ENCODE peak calls at places on chromosomes 6 and 20, in five cellular contexts. One of them, this sample, is unnamed.

GRCh38 chr6:35089935-35090505 is 51.1 kb downstream of the TCP11 start:
- DNase-seq in GM12891: peak
- DNase-seq in K562: no peak
- DNase-seq in transverse colon: no peak
- DNase-seq in HCT116: no peak
- DNase-seq in this sample: no peak

GRCh38 chr6:104540743-104541142 is 319.0 kb downstream of the HACE1 start:
- DNase-seq in GM12891: no peak
- DNase-seq in K562: no peak
- DNase-seq in transverse colon: no peak
- DNase-seq in HCT116: no peak
- DNase-seq in this sample: no peak

GRCh38 chr20:58852559-58853271 is at the start of gene GNAS:
- DNase-seq in GM12891: no peak
- DNase-seq in K562: peak
- DNase-seq in transverse colon: peak
- DNase-seq in HCT116: no peak
- DNase-seq in this sample: no peak

GRCh38 chr6:3033652-3034051 is 34.0 kb downstream of the NQO2 start:
- DNase-seq in GM12891: no peak
- DNase-seq in K562: no peak
- DNase-seq in transverse colon: no peak
- DNase-seq in HCT116: no peak
- DNase-seq in this sample: no peak

GRCh38 chr6:111201764-111202163 is 114.5 kb downstream of the SLC16A10 start:
- DNase-seq in GM12891: no peak
- DNase-seq in K562: no peak
- DNase-seq in transverse colon: no peak
- DNase-seq in HCT116: no peak
- DNase-seq in this sample: no peak

GRCh38 chr20:56439784-56440291 is 27.8 kb downstream of the CASS4 start:
- DNase-seq in GM12891: no peak
- DNase-seq in K562: no peak
- DNase-seq in transverse colon: peak
- DNase-seq in HCT116: no peak
- DNase-seq in this sample: no peak

GRCh38 chr20:35871311-35871771 is 83.0 kb downstream of the SCAND1 start:
- DNase-seq in GM12891: no peak
- DNase-seq in K562: no peak
- DNase-seq in transverse colon: peak
- DNase-seq in HCT116: no peak
- DNase-seq in this sample: no peak

GRCh38 chr6:106155219-106155830 is 69.2 kb downstream of the PRDM1 start:
- DNase-seq in GM12891: no peak
- DNase-seq in K562: peak
- DNase-seq in transverse colon: no peak
- DNase-seq in HCT116: no peak
- DNase-seq in this sample: no peak

GRCh38 chr20:51447097-51447764 is 95.3 kb downstream of the NFATC2 start:
- DNase-seq in GM12891: no peak
- DNase-seq in K562: no peak
- DNase-seq in transverse colon: peak
- DNase-seq in HCT116: peak
- DNase-seq in this sample: no peak

GRCh38 chr20:45328451-45328850 is 19.8 kb downstream of the SDC4 start:
- DNase-seq in GM12891: no peak
- DNase-seq in K562: no peak
- DNase-seq in transverse colon: no peak
- DNase-seq in HCT116: no peak
- DNase-seq in this sample: no peak

GRCh38 chr6:135274561-135275293 is 93.6 kb downstream of the MYB start:
- DNase-seq in GM12891: no peak
- DNase-seq in K562: no peak
- DNase-seq in transverse colon: no peak
- DNase-seq in HCT116: no peak
- DNase-seq in this sample: no peak

GRCh38 chr6:95325858-95326257 is 251.5 kb upstream of the MANEA start:
- DNase-seq in GM12891: no peak
- DNase-seq in K562: no peak
- DNase-seq in transverse colon: no peak
- DNase-seq in HCT116: no peak
- DNase-seq in this sample: no peak

GRCh38 chr20:58625585-58625984 is 25.5 kb upstream of the STX16 start:
- DNase-seq in GM12891: no peak
- DNase-seq in K562: no peak
- DNase-seq in transverse colon: no peak
- DNase-seq in HCT116: no peak
- DNase-seq in this sample: no peak

GRCh38 chr6:80503660-80504059 is 397.2 kb downstream of the BCKDHB start:
- DNase-seq in GM12891: no peak
- DNase-seq in K562: no peak
- DNase-seq in transverse colon: no peak
- DNase-seq in HCT116: no peak
- DNase-seq in this sample: no peak

GRCh38 chr20:41232971-41233926 is 84.3 kb downstream of the ZHX3 start:
- DNase-seq in GM12891: no peak
- DNase-seq in K562: no peak
- DNase-seq in transverse colon: no peak
- DNase-seq in HCT116: no peak
- DNase-seq in this sample: no peak

GRCh38 chr6:170092826-170093225 is 198.1 kb downstream of the DLL1 start:
- DNase-seq in GM12891: no peak
- DNase-seq in K562: no peak
- DNase-seq in transverse colon: no peak
- DNase-seq in HCT116: no peak
- DNase-seq in this sample: no peak

GRCh38 chr6:41073203-41073967 is 611 bp downstream of the NFYA start:
- DNase-seq in GM12891: peak
- DNase-seq in K562: peak
- DNase-seq in transverse colon: peak
- DNase-seq in HCT116: peak
- DNase-seq in this sample: peak

GRCh38 chr20:43958626-43959025 is 44.0 kb downstream of the TOX2 start:
- DNase-seq in GM12891: no peak
- DNase-seq in K562: no peak
- DNase-seq in transverse colon: no peak
- DNase-seq in HCT116: no peak
- DNase-seq in this sample: no peak

GRCh38 chr6:149166747-149167146 is 150.8 kb upstream of the TAB2 start:
- DNase-seq in GM12891: no peak
- DNase-seq in K562: no peak
- DNase-seq in transverse colon: no peak
- DNase-seq in HCT116: no peak
- DNase-seq in this sample: no peak

GRCh38 chr6:27582928-27583725 is 110.2 kb upstream of the ZNF184 start:
- DNase-seq in GM12891: no peak
- DNase-seq in K562: peak
- DNase-seq in transverse colon: no peak
- DNase-seq in HCT116: no peak
- DNase-seq in this sample: no peak

GRCh38 chr6:87029711-87030314 is 65.1 kb downstream of the CGA start:
- DNase-seq in GM12891: no peak
- DNase-seq in K562: peak
- DNase-seq in transverse colon: no peak
- DNase-seq in HCT116: peak
- DNase-seq in this sample: no peak

GRCh38 chr6:28351493-28351925 is 1.8 kb downstream of the ZKSCAN3 start:
- DNase-seq in GM12891: no peak
- DNase-seq in K562: no peak
- DNase-seq in transverse colon: no peak
- DNase-seq in HCT116: no peak
- DNase-seq in this sample: no peak

GRCh38 chr6:29017428-29017802 is 12.3 kb upstream of the ZNF311 start:
- DNase-seq in GM12891: no peak
- DNase-seq in K562: no peak
- DNase-seq in transverse colon: no peak
- DNase-seq in HCT116: no peak
- DNase-seq in this sample: no peak

GRCh38 chr6:136517002-136517401 is 33.2 kb downstream of the MAP7 start:
- DNase-seq in GM12891: no peak
- DNase-seq in K562: no peak
- DNase-seq in transverse colon: no peak
- DNase-seq in HCT116: no peak
- DNase-seq in this sample: no peak

GRCh38 chr20:34390769-34391447 is 27.8 kb downstream of the ITCH start:
- DNase-seq in GM12891: no peak
- DNase-seq in K562: peak
- DNase-seq in transverse colon: peak
- DNase-seq in HCT116: peak
- DNase-seq in this sample: no peak

DNA sequence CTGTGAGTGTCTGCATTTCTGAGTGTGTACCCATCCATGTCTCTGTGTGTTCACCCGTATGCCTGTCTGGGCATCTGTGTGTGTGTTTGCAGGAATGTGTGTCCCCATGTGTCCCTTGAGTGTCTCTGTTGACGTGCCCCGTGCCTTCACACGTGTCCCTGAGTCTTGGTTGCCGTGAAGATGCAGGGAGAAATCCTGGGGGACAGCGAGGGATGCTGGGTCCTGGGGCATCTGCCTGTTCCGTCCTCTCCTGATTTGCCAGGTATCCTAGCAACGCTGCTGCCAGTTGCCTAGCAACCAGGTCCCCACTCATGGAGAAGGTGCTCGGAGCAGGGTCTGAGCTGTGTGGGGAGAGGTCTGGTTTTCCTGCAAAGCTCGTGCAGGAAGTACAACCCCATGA is 6.0 kb upstream of the LKAAEAR1 start:
- DNase-seq in GM12891: no peak
- DNase-seq in K562: peak
- DNase-seq in transverse colon: no peak
- DNase-seq in HCT116: no peak
- DNase-seq in this sample: no peak
- TF ChIP-seq POLR2AphosphoS5 in GM12891: no peak
- TF ChIP-seq POLR2AphosphoS5 in K562: no peak
- TF ChIP-seq POLR2AphosphoS5 in transverse colon: no peak
- TF ChIP-seq POLR2AphosphoS5 in HCT116: no peak
- TF ChIP-seq POLR2AphosphoS5 in this sample: no peak

DNA sequence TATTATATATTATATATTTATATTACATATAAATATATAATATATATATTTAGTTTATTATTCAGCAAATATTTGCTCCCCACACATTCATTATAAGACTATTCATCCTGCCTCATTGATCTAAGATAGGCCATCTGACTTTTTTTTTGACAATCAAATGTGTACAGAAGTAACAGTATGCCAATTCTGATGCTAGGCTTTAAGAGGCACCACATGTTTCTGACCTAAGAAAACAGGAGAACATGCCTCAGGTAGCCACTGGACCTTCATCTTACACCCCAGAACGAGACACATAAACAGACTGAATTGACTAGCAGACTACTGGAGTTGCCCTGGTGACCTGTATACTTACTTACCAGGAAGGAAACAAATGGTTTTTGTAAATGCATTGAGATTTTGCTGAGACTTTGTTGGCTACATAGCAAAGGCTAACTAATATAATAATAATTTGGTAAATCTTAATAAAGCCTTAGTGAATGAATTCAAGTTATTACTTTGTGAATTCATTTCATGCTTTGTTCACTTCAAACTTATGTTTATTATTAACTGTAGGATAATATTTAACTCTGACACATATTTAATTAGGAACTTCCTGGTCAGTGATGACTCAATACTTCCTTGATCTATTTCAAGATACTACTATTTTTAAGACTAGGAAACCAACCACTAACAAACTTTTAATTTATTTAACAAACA is 13.4 kb upstream of the MYO6 start:
- DNase-seq in GM12891: no peak
- DNase-seq in K562: no peak
- DNase-seq in transverse colon: no peak
- DNase-seq in HCT116: peak
- DNase-seq in this sample: no peak
- TF ChIP-seq POLR2A in GM12891: no peak
- TF ChIP-seq POLR2A in K562: no peak
- TF ChIP-seq POLR2A in transverse colon: no peak
- TF ChIP-seq POLR2A in HCT116: no peak
- TF ChIP-seq POLR2A in this sample: no peak

GRCh38 chr6:31556312-31556711 is 8.9 kb downstream of the NFKBIL1 start:
- DNase-seq in GM12891: no peak
- DNase-seq in K562: no peak
- DNase-seq in transverse colon: no peak
- DNase-seq in HCT116: no peak
- DNase-seq in this sample: no peak
- TF ChIP-seq POLR2AphosphoS5 in GM12891: no peak
- TF ChIP-seq POLR2AphosphoS5 in K562: no peak
- TF ChIP-seq POLR2AphosphoS5 in transverse colon: no peak
- TF ChIP-seq POLR2AphosphoS5 in HCT116: no peak
- TF ChIP-seq POLR2AphosphoS5 in this sample: no peak

GRCh38 chr6:37516076-37516919 is 16.6 kb upstream of the CCDC167 start:
- DNase-seq in GM12891: peak
- DNase-seq in K562: no peak
- DNase-seq in transverse colon: peak
- DNase-seq in HCT116: no peak
- DNase-seq in this sample: peak
- TF ChIP-seq POLR2A in GM12891: no peak
- TF ChIP-seq POLR2A in K562: no peak
- TF ChIP-seq POLR2A in transverse colon: no peak
- TF ChIP-seq POLR2A in HCT116: no peak
- TF ChIP-seq POLR2A in this sample: no peak

GRCh38 chr20:25466846-25467245 is 59.4 kb downstream of the GINS1 start:
- DNase-seq in GM12891: no peak
- DNase-seq in K562: no peak
- DNase-seq in transverse colon: no peak
- DNase-seq in HCT116: no peak
- DNase-seq in this sample: no peak
- TF ChIP-seq POLR2AphosphoS5 in GM12891: no peak
- TF ChIP-seq POLR2AphosphoS5 in K562: no peak
- TF ChIP-seq POLR2AphosphoS5 in transverse colon: no peak
- TF ChIP-seq POLR2AphosphoS5 in HCT116: no peak
- TF ChIP-seq POLR2AphosphoS5 in this sample: no peak

GRCh38 chr6:15246217-15247211 is 645 bp downstream of the JARID2 start:
- DNase-seq in GM12891: no peak
- DNase-seq in K562: no peak
- DNase-seq in transverse colon: no peak
- DNase-seq in HCT116: no peak
- DNase-seq in this sample: no peak
- TF ChIP-seq POLR2A in GM12891: peak
- TF ChIP-seq POLR2A in K562: no peak
- TF ChIP-seq POLR2A in transverse colon: no peak
- TF ChIP-seq POLR2A in HCT116: no peak
- TF ChIP-seq POLR2A in this sample: no peak

GRCh38 chr6:33704215-33704817 is 7.2 kb downstream of the UQCC2 start:
- DNase-seq in GM12891: no peak
- DNase-seq in K562: no peak
- DNase-seq in transverse colon: no peak
- DNase-seq in HCT116: no peak
- DNase-seq in this sample: no peak
- TF ChIP-seq POLR2AphosphoS5 in GM12891: no peak
- TF ChIP-seq POLR2AphosphoS5 in K562: no peak
- TF ChIP-seq POLR2AphosphoS5 in transverse colon: no peak
- TF ChIP-seq POLR2AphosphoS5 in HCT116: no peak
- TF ChIP-seq POLR2AphosphoS5 in this sample: no peak

GRCh38 chr6:119484598-119484997 is 135.0 kb upstream of the MAN1A1 start:
- DNase-seq in GM12891: no peak
- DNase-seq in K562: no peak
- DNase-seq in transverse colon: no peak
- DNase-seq in HCT116: peak
- DNase-seq in this sample: no peak
- TF ChIP-seq POLR2A in GM12891: no peak
- TF ChIP-seq POLR2A in K562: no peak
- TF ChIP-seq POLR2A in transverse colon: no peak
- TF ChIP-seq POLR2A in HCT116: no peak
- TF ChIP-seq POLR2A in this sample: no peak

This sample was measured in GM12892.